ENCODE peak calls at places on chromosomes 1 and 21, in seven cellular contexts. R, H, J, V, O, A and X are unnamed samples.

GRCh38 chr21:27024316-27024715 is 57.4 kb upstream of the ADAMTS5 start:
- DNase-seq in R (no peak), H (no peak), J (no peak), V (peak; percentile 49), O (peak; percentile 62), A (no peak), X (peak; percentile 16)

GRCh38 chr1:232628335-232629214 is 1.4 kb downstream of the SIPA1L2 start:
- DNase-seq in R (no peak), H (no peak), J (no peak), V (peak; percentile 44), O (no peak), A (no peak), X (peak; percentile 48)

GRCh38 chr1:85606414-85606800 is 25.8 kb downstream of the CCN1 start:
- DNase-seq in R (no peak), H (no peak), J (peak; percentile 43), V (peak; percentile 64), O (no peak), A (no peak), X (peak; percentile 21)

GRCh38 chr1:231057410-231057809 is 17.4 kb upstream of the FAM89A start:
- DNase-seq in R (no peak), H (no peak), J (no peak), V (no peak), O (no peak), A (no peak), X (no peak)

GRCh38 chr21:25331286-25331685 is 276.0 kb downstream of the MRPL39 start:
- DNase-seq in R (no peak), H (no peak), J (no peak), V (no peak), O (no peak), A (no peak), X (peak; percentile 39)

GRCh38 chr1:172273668-172274396 is 146.7 kb upstream of the C1orf105 start:
- DNase-seq in R (no peak), H (no peak), J (no peak), V (no peak), O (no peak), A (no peak), X (peak; percentile 48)

GRCh38 chr1:99559166-99559565 is 86.7 kb upstream of the PALMD start:
- DNase-seq in R (no peak), H (no peak), J (no peak), V (no peak), O (no peak), A (no peak), X (no peak)

GRCh38 chr1:155012052-155012546 is 9.5 kb downstream of the ZBTB7B start:
- DNase-seq in R (peak; percentile 75), H (peak; percentile 85), J (no peak), V (no peak), O (no peak), A (peak; percentile 80), X (peak; percentile 77)

GRCh38 chr21:14259669-14260458 is 43.9 kb downstream of the RBM11 start:
- DNase-seq in R (no peak), H (no peak), J (peak; percentile 47), V (peak; percentile 13), O (peak; percentile 5), A (no peak), X (peak; percentile 56)

GRCh38 chr1:49102752-49103151 is 326.1 kb upstream of the BEND5 start:
- DNase-seq in R (no peak), H (no peak), J (no peak), V (peak; percentile 97), O (peak; percentile 68), A (no peak), X (peak; percentile 58)

GRCh38 chr1:51768971-51769601 is 109.4 kb downstream of the NRDC start:
- DNase-seq in R (no peak), H (no peak), J (peak; percentile 39), V (peak; percentile 44), O (peak; percentile 39), A (no peak), X (peak; percentile 79)

GRCh38 chr1:177948336-177948972 is 21.4 kb downstream of the SEC16B start:
- DNase-seq in R (peak; percentile 39), H (peak; percentile 41), J (peak; percentile 62), V (peak; percentile 37), O (no peak), A (peak; percentile 34), X (peak; percentile 73)

GRCh38 chr1:27520651-27521050 is 30.7 kb upstream of the WASF2 start:
- DNase-seq in R (no peak), H (no peak), J (no peak), V (no peak), O (no peak), A (no peak), X (no peak)

GRCh38 chr1:164914208-164914607 is 355.2 kb downstream of the PBX1 start:
- DNase-seq in R (no peak), H (no peak), J (no peak), V (peak; percentile 27), O (no peak), A (no peak), X (peak; percentile 60)

GRCh38 chr1:223319373-223319772 is 44.6 kb downstream of the SUSD4 start:
- DNase-seq in R (no peak), H (no peak), J (no peak), V (no peak), O (no peak), A (no peak), X (no peak)

GRCh38 chr1:100543640-100544039 is 5.7 kb downstream of the GPR88 start:
- DNase-seq in R (no peak), H (no peak), J (peak; percentile 4), V (no peak), O (no peak), A (no peak), X (no peak)

GRCh38 chr1:228349701-228350171 is 56.9 kb downstream of the TRIM11 start:
- DNase-seq in R (no peak), H (no peak), J (no peak), V (no peak), O (no peak), A (peak; percentile 14), X (no peak)

GRCh38 chr1:231460614-231461013 is 38.5 kb upstream of the EGLN1 start:
- DNase-seq in R (no peak), H (peak; percentile 16), J (no peak), V (peak; percentile 84), O (no peak), A (no peak), X (peak; percentile 6)

GRCh38 chr1:212234431-212235298 is 50.5 kb upstream of the PPP2R5A start:
- DNase-seq in R (no peak), H (peak; percentile 56), J (peak; percentile 60), V (peak; percentile 95), O (peak; percentile 92), A (peak; percentile 26), X (peak; percentile 97)

GRCh38 chr1:173477286-173478098 is at the start of gene PRDX6:
- DNase-seq in R (peak; percentile 85), H (peak; percentile 86), J (no peak), V (peak; percentile 70), O (peak; percentile 53), A (peak; percentile 69), X (peak; percentile 41)

GRCh38 chr1:115677172-115677542 is 35.4 kb downstream of the VANGL1 start:
- DNase-seq in R (no peak), H (no peak), J (no peak), V (peak; percentile 75), O (no peak), A (no peak), X (no peak)

GRCh38 chr1:113931456-113931855 is 2.3 kb downstream of the HIPK1 start:
- DNase-seq in R (no peak), H (no peak), J (no peak), V (peak; percentile 87), O (no peak), A (no peak), X (peak; percentile 62)

GRCh38 chr1:110308247-110308646 is 30.9 kb upstream of the RBM15 start:
- DNase-seq in R (no peak), H (no peak), J (no peak), V (peak; percentile 93), O (peak; percentile 75), A (no peak), X (peak; percentile 82)

DNA sequence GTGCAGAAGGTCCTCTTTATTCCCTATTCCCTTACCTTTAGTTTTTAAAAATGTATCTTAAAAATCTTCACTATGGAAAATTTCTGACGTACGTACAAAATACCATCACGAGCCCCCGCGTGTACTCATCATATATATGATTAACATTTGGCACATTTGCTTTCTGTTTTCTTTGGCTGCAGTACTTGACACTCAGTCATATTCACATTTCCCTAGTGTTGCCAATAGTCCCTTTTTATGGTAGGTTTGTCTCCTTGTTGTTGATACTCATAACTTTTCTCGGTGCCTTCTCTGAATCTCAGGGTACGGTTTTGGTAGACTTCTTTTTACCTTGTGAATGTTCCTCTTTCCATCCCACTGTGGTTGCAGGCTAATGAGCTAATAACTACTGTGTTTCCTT is 23.3 kb downstream of the KDM4A start:
- DNase-seq in R (no peak), H (no peak), J (no peak), V (no peak), O (no peak), A (no peak), X (peak; percentile 30)
- H3K4me3 ChIP-seq in R (no peak overlapping the region), H (no peak overlapping the region), J (no peak overlapping the region), V (no peak overlapping the region), O (no peak overlapping the region), A (no peak overlapping the region), X (no peak overlapping the region)

GRCh38 chr1:184888505-184888904 is 85.8 kb downstream of the NIBAN1 start:
- DNase-seq in R (no peak), H (no peak), J (no peak), V (peak; percentile 64), O (no peak), A (no peak), X (peak; percentile 78)
- H3K4me3 ChIP-seq in R (no peak overlapping the region), H (no peak overlapping the region), J (no peak overlapping the region), V (no peak overlapping the region), O (no peak overlapping the region), A (no peak overlapping the region), X (no peak overlapping the region)

DNA sequence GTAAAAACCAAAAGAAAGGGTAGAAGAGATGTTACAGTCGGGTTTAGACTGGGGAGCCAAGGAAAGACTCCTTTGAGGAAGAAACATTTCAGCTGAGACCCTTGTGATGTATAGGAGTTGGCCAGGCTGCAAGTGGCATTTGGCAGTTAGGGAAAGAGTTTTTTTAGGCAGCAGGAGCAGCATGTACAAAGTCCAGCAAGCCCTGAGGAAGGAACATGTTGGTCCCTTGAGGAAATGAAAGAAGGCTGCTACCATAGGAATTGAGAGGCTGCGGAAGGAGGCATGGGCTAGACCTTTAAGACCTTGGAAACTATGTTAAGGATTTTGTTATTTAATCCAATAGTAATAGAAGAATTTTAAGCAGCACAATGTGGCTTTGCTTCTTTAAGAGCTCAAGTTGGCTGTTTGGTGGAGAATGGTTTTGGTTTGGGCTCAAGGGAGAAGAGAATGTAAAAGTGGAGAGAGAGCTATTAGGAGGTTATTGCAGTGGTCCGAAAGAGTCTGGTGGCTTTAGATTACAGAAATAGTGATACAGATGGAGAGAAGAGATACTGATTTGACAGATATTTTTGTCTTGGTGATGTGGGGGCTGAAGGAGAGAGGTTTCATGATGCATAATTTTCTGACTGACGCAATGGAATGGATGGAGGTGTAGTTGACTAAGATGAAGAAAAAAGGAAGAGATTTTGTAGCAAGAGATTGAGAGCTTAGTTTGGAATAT is 26.6 kb downstream of the SMAP2 start:
- DNase-seq in R (no peak), H (no peak), J (no peak), V (no peak), O (no peak), A (no peak), X (no peak)
- H3K4me3 ChIP-seq in R (no peak overlapping the region), H (no peak overlapping the region), J (no peak overlapping the region), V (no peak overlapping the region), O (no peak overlapping the region), A (peak overlapping the region; percentile 19), X (no peak overlapping the region)

DNA sequence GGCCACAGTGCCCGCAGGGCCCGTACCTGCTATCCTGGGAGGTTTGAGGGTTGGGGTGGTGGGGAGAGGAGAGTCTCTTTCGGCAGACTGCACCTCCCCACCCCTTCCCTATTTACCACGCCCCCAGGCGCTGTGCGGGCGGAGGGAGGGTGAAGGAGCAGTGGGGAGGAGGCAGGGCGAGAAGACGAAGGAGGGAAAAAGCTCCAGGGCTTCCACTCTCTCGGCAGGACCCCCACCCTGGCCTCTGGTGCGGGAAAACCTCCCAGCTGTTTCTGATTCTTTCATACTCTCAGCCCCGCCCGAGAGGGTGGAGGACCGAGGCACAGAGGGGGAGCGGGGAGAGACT is 896 bp upstream of the WNT2B start:
- DNase-seq in R (no peak), H (no peak), J (no peak), V (no peak), O (no peak), A (no peak), X (no peak)
- H3K4me3 ChIP-seq in R (peak overlapping the region; percentile 70), H (peak overlapping the region; percentile 34), J (peak overlapping the region; percentile 65), V (peak overlapping the region; percentile 40), O (peak overlapping the region; percentile 51), A (peak overlapping the region; percentile 68), X (peak overlapping the region; percentile 51)